ENCODE peak calls at places on chromosomes 11 and 22, in seven cellular contexts. M, Y, A, L, H, U and P are unnamed samples.

GRCh38 chr22:20111045-20111688 is 4.7 kb upstream of the RANBP1 start:
- DNase-seq in M (peak), Y (no peak), A (no peak), L (peak), H (peak), U (no peak), P (no peak)

GRCh38 chr22:20994128-20994901 is 7.6 kb downstream of the THAP7 start:
- DNase-seq in M (no peak), Y (no peak), A (peak), L (no peak), H (no peak), U (no peak), P (no peak)

GRCh38 chr11:33857924-33858323 is 34.0 kb downstream of the LMO2 start:
- DNase-seq in M (peak), Y (peak), A (peak), L (peak), H (peak), U (no peak), P (peak)

GRCh38 chr11:69001301-69002081 is 11.6 kb downstream of the MRGPRF start:
- DNase-seq in M (no peak), Y (no peak), A (no peak), L (peak), H (no peak), U (no peak), P (peak)

GRCh38 chr11:107705027-107705426 is 6.8 kb downstream of the SLN start:
- DNase-seq in M (no peak), Y (no peak), A (no peak), L (no peak), H (peak), U (no peak), P (no peak)

GRCh38 chr22:49979587-49980264 is 19.2 kb downstream of the PIM3 start:
- DNase-seq in M (no peak), Y (no peak), A (peak), L (no peak), H (no peak), U (no peak), P (peak)

GRCh38 chr11:102798012-102798746 is at the start of gene MMP1:
- DNase-seq in M (no peak), Y (no peak), A (no peak), L (no peak), H (peak), U (no peak), P (no peak)

GRCh38 chr11:617248-617911 is 1.6 kb upstream of the IRF7 start:
- DNase-seq in M (no peak), Y (no peak), A (no peak), L (peak), H (no peak), U (no peak), P (no peak)

GRCh38 chr11:100815787-100816330 is 128.8 kb downstream of the ARHGAP42 start:
- DNase-seq in M (no peak), Y (no peak), A (no peak), L (no peak), H (no peak), U (no peak), P (no peak)

GRCh38 chr11:64469288-64469687 is 110.3 kb downstream of the RPS6KA4 start:
- DNase-seq in M (no peak), Y (no peak), A (no peak), L (peak), H (no peak), U (no peak), P (no peak)

GRCh38 chr22:21026783-21027692 is 5.3 kb downstream of the SLC7A4 start:
- DNase-seq in M (no peak), Y (peak), A (no peak), L (no peak), H (peak), U (no peak), P (no peak)

GRCh38 chr11:10044618-10045017 is 249.4 kb downstream of the SBF2 start:
- DNase-seq in M (no peak), Y (no peak), A (no peak), L (no peak), H (no peak), U (no peak), P (no peak)

GRCh38 chr11:11435673-11436072 is 82.6 kb upstream of the CSNK2A3 start:
- DNase-seq in M (no peak), Y (no peak), A (no peak), L (no peak), H (no peak), U (no peak), P (no peak)

GRCh38 chr11:114719562-114719961 is 41.2 kb downstream of the NXPE2 start:
- DNase-seq in M (no peak), Y (no peak), A (no peak), L (no peak), H (no peak), U (no peak), P (no peak)

GRCh38 chr22:19571207-19571795 is 47.1 kb upstream of the CLDN5 start:
- DNase-seq in M (no peak), Y (no peak), A (no peak), L (no peak), H (peak), U (no peak), P (no peak)

GRCh38 chr11:124481365-124482323 is 36.1 kb upstream of the OR8B8 start:
- DNase-seq in M (no peak), Y (no peak), A (peak), L (no peak), H (peak), U (no peak), P (no peak)

GRCh38 chr11:104106136-104106754 is 57.7 kb downstream of the PDGFD start:
- DNase-seq in M (no peak), Y (no peak), A (no peak), L (no peak), H (peak), U (no peak), P (no peak)

GRCh38 chr11:95512177-95512576 is 277.4 kb downstream of the FAM76B start:
- DNase-seq in M (no peak), Y (peak), A (no peak), L (no peak), H (peak), U (no peak), P (peak)

GRCh38 chr11:13215157-13215556 is 62.4 kb upstream of the BMAL1 start:
- DNase-seq in M (no peak), Y (no peak), A (no peak), L (no peak), H (peak), U (no peak), P (no peak)

GRCh38 chr11:7605544-7605943 is 67.8 kb downstream of the CYB5R2 start:
- DNase-seq in M (no peak), Y (no peak), A (no peak), L (no peak), H (peak), U (no peak), P (no peak)

GRCh38 chr22:21816787-21817496 is 50.5 kb downstream of the MAPK1 start:
- DNase-seq in M (peak), Y (no peak), A (no peak), L (no peak), H (peak), U (no peak), P (no peak)

GRCh38 chr22:30340911-30341685 is 14.4 kb upstream of the TBC1D10A start:
- DNase-seq in M (no peak), Y (no peak), A (peak), L (peak), H (no peak), U (no peak), P (no peak)

GRCh38 chr11:116687458-116688201 is 85.2 kb downstream of the BUD13 start:
- DNase-seq in M (no peak), Y (no peak), A (no peak), L (peak), H (no peak), U (no peak), P (no peak)

GRCh38 chr11:119584193-119585037 is 144.6 kb downstream of the NECTIN1 start:
- DNase-seq in M (no peak), Y (peak), A (peak), L (no peak), H (peak), U (no peak), P (no peak)

GRCh38 chr11:70503878-70504240 is 105.5 kb downstream of the CTTN start:
- DNase-seq in M (no peak), Y (no peak), A (no peak), L (peak), H (no peak), U (no peak), P (peak)

GRCh38 chr11:86559311-86559945 is 113.0 kb downstream of the ME3 start:
- DNase-seq in M (no peak), Y (no peak), A (peak), L (no peak), H (peak), U (no peak), P (no peak)

GRCh38 chr22:36457688-36458450 is 23.6 kb downstream of the TXN2 start:
- DNase-seq in M (no peak), Y (no peak), A (peak), L (peak), H (no peak), U (no peak), P (no peak)

GRCh38 chr22:42633013-42633412 is 7.4 kb downstream of the ATP5MGL start:
- DNase-seq in M (no peak), Y (no peak), A (no peak), L (no peak), H (no peak), U (no peak), P (no peak)

GRCh38 chr11:7967826-7968225 is 2.6 kb upstream of the NLRP10 start:
- DNase-seq in M (no peak), Y (no peak), A (no peak), L (no peak), H (peak), U (no peak), P (no peak)

GRCh38 chr11:128582496-128583366 is 4.6 kb downstream of the ETS1 start:
- DNase-seq in M (no peak), Y (no peak), A (no peak), L (no peak), H (peak), U (no peak), P (no peak)

GRCh38 chr11:32830413-32830738 is 649 bp downstream of the PRRG4 start:
- DNase-seq in M (no peak), Y (peak), A (no peak), L (no peak), H (no peak), U (no peak), P (peak)

GRCh38 chr11:11640996-11641395 is 19.2 kb upstream of the GALNT18 start:
- DNase-seq in M (no peak), Y (no peak), A (no peak), L (no peak), H (no peak), U (no peak), P (no peak)

GRCh38 chr11:45624095-45624494 is 41.3 kb downstream of the CHST1 start:
- DNase-seq in M (no peak), Y (no peak), A (no peak), L (no peak), H (no peak), U (no peak), P (no peak)

GRCh38 chr11:62712413-62712812 is 4.9 kb downstream of the GNG3 start:
- DNase-seq in M (no peak), Y (no peak), A (no peak), L (no peak), H (peak), U (no peak), P (no peak)

GRCh38 chr22:38699784-38700183 is 959 bp downstream of the JOSD1 start:
- DNase-seq in M (no peak), Y (no peak), A (no peak), L (no peak), H (peak), U (no peak), P (no peak)

GRCh38 chr22:38697055-38697980 is 3.4 kb downstream of the JOSD1 start:
- DNase-seq in M (no peak), Y (peak), A (no peak), L (no peak), H (peak), U (no peak), P (no peak)

GRCh38 chr22:38699143-38699542 is 1.6 kb downstream of the JOSD1 start:
- DNase-seq in M (no peak), Y (no peak), A (no peak), L (no peak), H (no peak), U (no peak), P (no peak)

GRCh38 chr22:38700271-38700788 is 413 bp downstream of the JOSD1 start:
- DNase-seq in M (no peak), Y (no peak), A (peak), L (peak), H (no peak), U (no peak), P (peak)

DNA sequence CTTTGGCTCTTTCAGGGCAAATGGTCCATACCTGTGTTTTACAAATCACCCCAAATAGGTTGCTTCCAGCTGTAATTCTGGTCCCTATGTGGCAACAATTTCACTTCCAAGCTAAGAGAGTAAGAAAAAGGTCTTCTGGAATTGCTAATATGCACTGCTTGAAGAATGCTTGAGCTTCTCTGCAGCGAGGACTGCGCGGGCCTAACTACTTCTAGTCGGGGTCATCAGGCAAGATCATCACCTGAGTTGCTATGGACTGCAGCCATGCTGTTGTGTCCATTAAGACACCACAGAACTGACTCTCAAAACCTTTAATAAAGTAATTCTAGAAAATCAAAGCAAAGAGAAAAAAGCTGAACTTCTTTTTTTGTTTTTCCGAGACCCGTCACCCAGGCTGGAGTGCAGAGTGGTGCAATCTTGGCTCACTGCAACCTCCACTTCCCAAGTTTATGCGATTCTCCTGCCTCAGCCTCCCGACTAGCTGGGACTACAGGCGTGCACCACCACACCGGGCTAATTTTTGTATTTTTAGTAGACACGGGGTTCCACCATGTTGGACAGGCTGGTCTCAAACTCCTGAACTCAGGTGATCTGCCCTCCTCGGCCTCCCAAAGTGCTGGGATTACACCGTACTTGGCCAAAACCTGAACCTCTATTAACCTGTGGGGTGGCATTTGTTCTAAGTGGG is 2.2 kb downstream of the JOSD1 start:
- DNase-seq in M (no peak), Y (no peak), A (no peak), L (no peak), H (no peak), U (no peak), P (no peak)
- H3K4me3 ChIP-seq in M (peak), Y (peak), A (peak), L (no peak), H (peak), U (peak), P (peak)

DNA sequence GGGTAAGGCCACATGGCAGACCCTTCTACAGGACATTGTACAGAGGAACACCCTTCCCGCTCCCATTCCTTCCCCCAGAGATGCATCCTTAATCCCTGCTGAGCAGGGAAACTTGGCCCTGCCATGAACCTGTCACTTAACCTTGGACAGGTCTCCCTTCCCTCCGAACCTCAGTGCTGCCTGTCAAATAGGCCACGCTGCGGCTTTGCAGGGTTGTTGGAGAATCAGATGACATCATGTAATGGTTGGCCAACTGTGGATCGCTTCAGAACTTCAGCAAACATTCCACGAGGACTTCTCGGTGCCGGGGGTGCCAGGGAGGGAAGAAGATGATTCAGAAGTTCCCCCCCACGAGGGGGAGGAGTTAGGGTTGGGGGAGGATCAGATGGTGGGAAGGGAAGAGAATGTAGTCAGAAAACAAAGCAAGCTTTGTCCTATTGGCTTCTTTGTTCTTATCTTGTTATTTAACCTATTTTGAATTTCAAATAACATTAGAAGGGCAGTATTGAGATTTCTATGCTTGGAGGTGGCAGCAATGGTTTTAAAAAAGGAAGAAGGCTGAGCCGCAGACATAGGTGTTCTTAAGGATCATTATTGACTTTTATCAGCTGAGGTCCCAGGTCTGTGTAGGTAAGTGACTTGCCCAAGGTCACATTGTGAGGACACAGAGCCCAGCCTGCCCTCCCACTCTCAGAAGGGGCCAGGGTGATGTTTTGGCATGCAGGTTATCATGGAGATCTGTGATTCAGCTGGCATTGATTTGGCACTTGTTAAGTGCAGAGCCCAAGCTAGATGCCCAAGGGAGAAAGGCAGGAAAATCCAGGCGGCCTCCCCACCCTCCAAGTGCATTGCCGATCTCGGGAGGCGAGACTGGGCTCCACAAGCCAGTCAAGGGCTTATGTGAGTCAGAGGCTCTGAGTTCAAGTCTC is 3.1 kb downstream of the CDC42EP1 start:
- DNase-seq in M (peak), Y (peak), A (peak), L (no peak), H (peak), U (no peak), P (peak)
- TF ChIP-seq POLR2A in M (no peak), Y (no peak), A (no peak), L (no peak), H (no peak), U (no peak), P (no peak)

GRCh38 chr11:28107331-28107725 is 628 bp downstream of the KIF18A start:
- DNase-seq in M (no peak), Y (no peak), A (no peak), L (no peak), H (peak), U (no peak), P (no peak)
- H3K4me3 ChIP-seq in M (peak), Y (peak), A (peak), L (peak), H (peak), U (peak), P (peak)

DNA sequence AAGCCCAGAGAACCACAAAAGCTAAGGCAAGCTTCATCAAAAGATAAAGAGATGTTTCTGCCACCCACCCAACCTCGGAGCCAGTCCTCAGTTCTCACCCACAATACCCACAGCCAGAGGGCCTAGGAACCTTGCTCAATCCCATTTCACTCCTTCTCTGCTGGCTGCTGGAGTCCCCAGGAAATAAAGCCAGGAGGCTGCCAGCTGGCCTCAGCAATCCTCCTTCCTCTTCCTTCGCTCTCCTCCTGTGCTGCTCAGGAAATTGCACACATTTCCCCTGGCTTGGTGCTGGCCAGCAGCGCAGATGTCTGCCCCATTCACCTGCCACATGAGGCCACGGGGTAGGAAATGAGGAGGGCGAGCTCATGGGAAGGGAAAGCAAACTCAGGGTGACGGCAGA is 91.8 kb upstream of the LDLRAD3 start:
- DNase-seq in M (no peak), Y (no peak), A (peak), L (no peak), H (no peak), U (no peak), P (peak)
- TF ChIP-seq POLR2A in M (no peak), Y (no peak), A (no peak), L (no peak), H (no peak), U (no peak), P (no peak)

GRCh38 chr22:27378343-27378800 is 423.2 kb downstream of the MN1 start:
- DNase-seq in M (no peak), Y (no peak), A (no peak), L (no peak), H (no peak), U (no peak), P (no peak)
- H3K4me3 ChIP-seq in M (no peak), Y (no peak), A (no peak), L (no peak), H (no peak), U (no peak), P (no peak)

GRCh38 chr11:57312511-57313021 is 12.2 kb downstream of the TNKS1BP1 start:
- DNase-seq in M (no peak), Y (no peak), A (no peak), L (peak), H (no peak), U (no peak), P (no peak)
- TF ChIP-seq POLR2A in M (no peak), Y (no peak), A (no peak), L (no peak), H (no peak), U (no peak), P (no peak)

GRCh38 chr11:3160252-3161031 is 4.7 kb downstream of the OSBPL5 start:
- DNase-seq in M (peak), Y (peak), A (peak), L (peak), H (peak), U (no peak), P (peak)
- H3K4me3 ChIP-seq in M (peak), Y (peak), A (peak), L (peak), H (peak), U (peak), P (peak)

GRCh38 chr11:129695543-129696308 is 119.9 kb upstream of the TMEM45B start:
- DNase-seq in M (peak), Y (peak), A (peak), L (peak), H (peak), U (no peak), P (peak)
- TF ChIP-seq POLR2A in M (no peak), Y (no peak), A (no peak), L (no peak), H (no peak), U (no peak), P (no peak)